ENCODE peak calls at places on chromosomes 11 and 22, in six cellular contexts. V is tibial nerve; X is CD8-positive, alpha-beta T cell; K is ascending aorta; F is left ventricle myocardium inferior; B is PC-3. Q is an unnamed sample. For H3K4me1, the result is how much of the 10 kb centered on the place peaks cover.

GRCh38 chr11:72621008-72621610 is 53.1 kb downstream of the PDE2A start:
- DNase-seq in V (no peak), F (no peak), K (no peak), X (no peak), B (no peak), Q (no peak)

GRCh38 chr22:27445876-27446275 is 355.7 kb downstream of the MN1 start:
- DNase-seq in B (no peak), X (no peak), K (no peak), F (peak), V (no peak), Q (no peak)

GRCh38 chr11:119445356-119445755 is 22.4 kb upstream of the THY1 start:
- DNase-seq in B (no peak), F (no peak), V (no peak), X (no peak), K (no peak), Q (no peak)

GRCh38 chr11:77101043-77101537 is 1.6 kb upstream of the OMP start:
- DNase-seq in B (peak), K (no peak), F (no peak), X (no peak), V (no peak), Q (peak)

GRCh38 chr11:61488651-61489291 is 19.8 kb upstream of the LRRC10B start:
- DNase-seq in F (peak), B (peak), X (no peak), K (no peak), V (peak), Q (no peak)

GRCh38 chr11:441418-442274 is at the start of gene ANO9:
- DNase-seq in K (no peak), V (no peak), B (peak), F (no peak), X (peak), Q (peak)

GRCh38 chr22:31342389-31343125 is 3.6 kb downstream of the PATZ1 start:
- DNase-seq in F (no peak), V (no peak), B (no peak), X (no peak), K (no peak), Q (no peak)

GRCh38 chr22:48520888-48521600 is 1306.6 kb downstream of the BRD1 start:
- DNase-seq in F (no peak), X (no peak), V (no peak), B (no peak), K (no peak), Q (no peak)

GRCh38 chr11:122697636-122698167 is 42.2 kb downstream of the UBASH3B start:
- DNase-seq in B (peak), K (no peak), V (no peak), F (no peak), X (peak), Q (no peak)

GRCh38 chr11:31822604-31823371 is 11.7 kb upstream of the PAX6 start:
- DNase-seq in F (no peak), X (no peak), K (no peak), B (no peak), V (no peak), Q (no peak)

GRCh38 chr11:106156290-106156937 is 79.0 kb downstream of the AASDHPPT start:
- DNase-seq in K (no peak), X (no peak), B (peak), V (no peak), F (no peak), Q (no peak)

GRCh38 chr11:34146866-34147265 is 41.4 kb downstream of the NAT10 start:
- DNase-seq in F (no peak), K (no peak), X (no peak), V (no peak), B (no peak), Q (peak)

GRCh38 chr11:63635762-63636465 is 21.7 kb upstream of the PLAAT3 start:
- DNase-seq in B (peak), X (peak), K (no peak), V (peak), F (peak), Q (no peak)

GRCh38 chr11:72225411-72225951 is 914 bp downstream of the INPPL1 start:
- DNase-seq in V (no peak), K (peak), B (peak), F (no peak), X (peak), Q (peak)

GRCh38 chr22:29269230-29269604 is 1.1 kb downstream of the EWSR1 start:
- DNase-seq in X (no peak), K (no peak), V (no peak), B (no peak), F (no peak), Q (no peak)

GRCh38 chr22:46457502-46458488 is 79.6 kb downstream of the CELSR1 start:
- DNase-seq in F (no peak), X (no peak), V (no peak), K (no peak), B (no peak), Q (no peak)

GRCh38 chr11:15793032-15793996 is 563.0 kb downstream of the SOX6 start:
- DNase-seq in F (no peak), B (peak), V (no peak), X (no peak), K (no peak), Q (no peak)

GRCh38 chr11:128279861-128280260 is 307.5 kb downstream of the ETS1 start:
- DNase-seq in X (no peak), V (no peak), B (peak), F (no peak), K (no peak), Q (no peak)

GRCh38 chr11:11826260-11826659 is 15.5 kb upstream of the USP47 start:
- DNase-seq in V (no peak), K (no peak), F (no peak), B (no peak), X (no peak), Q (no peak)

GRCh38 chr11:86515297-86516094 is 140.8 kb downstream of the CCDC81 start:
- DNase-seq in F (no peak), B (peak), X (no peak), V (no peak), K (no peak), Q (no peak)

GRCh38 chr11:122784325-122785155 is 53.8 kb upstream of the CRTAM start:
- DNase-seq in V (peak), X (no peak), F (no peak), K (peak), B (peak), Q (no peak)

GRCh38 chr11:129224538-129224937 is 32.4 kb upstream of the ARHGAP32 start:
- DNase-seq in F (no peak), V (no peak), K (no peak), X (no peak), B (peak), Q (no peak)

GRCh38 chr11:30333405-30333804 is 10.5 kb downstream of the ARL14EP start:
- DNase-seq in B (peak), V (no peak), F (no peak), K (no peak), X (no peak), Q (no peak)

GRCh38 chr22:43432883-43433415 is 21.1 kb downstream of the MPPED1 start:
- DNase-seq in B (no peak), X (no peak), F (no peak), K (no peak), V (no peak), Q (peak)

GRCh38 chr22:19848298-19849224 is 6.1 kb downstream of the GNB1L start:
- DNase-seq in F (no peak), B (peak), K (no peak), V (no peak), X (no peak), Q (peak)

GRCh38 chr11:102346748-102347525 is at the start of gene BIRC2:
- DNase-seq in F (peak), B (peak), K (peak), V (peak), X (peak), Q (peak)

GRCh38 chr11:79087238-79087956 is 353.4 kb downstream of the TENM4 start:
- DNase-seq in B (peak), V (no peak), K (no peak), F (no peak), X (no peak), Q (no peak)

GRCh38 chr11:123238297-123238696 is 43.2 kb upstream of the CLMP start:
- DNase-seq in K (peak), B (no peak), F (peak), X (no peak), V (peak), Q (no peak)

GRCh38 chr11:92227233-92227593 is 2.6 kb downstream of the FAT3 start:
- DNase-seq in B (no peak), K (no peak), F (no peak), X (no peak), V (no peak), Q (no peak)

GRCh38 chr11:60485987-60486386 is 6.6 kb upstream of the MS4A12 start:
- DNase-seq in K (no peak), F (no peak), X (no peak), B (peak), V (no peak), Q (no peak)

GRCh38 chr22:27252282-27253049 is 549.1 kb downstream of the MN1 start:
- DNase-seq in X (no peak), V (no peak), K (peak), F (peak), B (peak), Q (no peak)

GRCh38 chr11:58647141-58647699 is 24.8 kb downstream of the CNTF start:
- DNase-seq in F (no peak), K (no peak), X (no peak), B (no peak), V (no peak), Q (no peak)

GRCh38 chr22:47174096-47174495 is 411.6 kb downstream of the TBC1D22A start:
- DNase-seq in F (no peak), X (no peak), B (no peak), V (peak), K (peak), Q (peak)

GRCh38 chr11:14384338-14384737 is 25.4 kb upstream of the RRAS2 start:
- DNase-seq in B (no peak), V (no peak), X (no peak), F (no peak), K (no peak), Q (no peak)

GRCh38 chr11:69985654-69986420 is 92.3 kb upstream of the ANO1 start:
- DNase-seq in X (no peak), F (no peak), B (no peak), K (no peak), V (no peak), Q (no peak)
- H3K4me3 ChIP-seq in X (no peak), F (peak), B (peak), K (peak), V (no peak), Q (peak)

DNA sequence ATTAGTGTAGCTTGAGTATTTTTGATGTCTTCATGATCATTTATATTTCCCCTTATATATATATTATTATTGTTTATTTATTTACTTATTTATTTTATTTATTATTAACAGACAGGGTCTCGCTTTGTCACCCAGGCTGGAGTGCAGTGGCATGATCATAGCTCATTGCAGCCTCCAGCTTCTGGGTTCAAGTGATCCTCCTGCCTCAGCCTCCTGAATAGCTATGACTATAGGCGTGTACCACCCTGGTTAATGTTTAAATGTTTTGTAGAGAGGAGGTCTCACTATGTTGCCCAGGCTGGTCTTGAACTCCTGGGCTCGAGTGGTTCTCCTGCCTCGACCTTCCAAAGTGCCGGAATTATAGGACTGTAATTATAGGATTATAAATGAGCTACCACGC is 10.2 kb downstream of the ADM start:
- DNase-seq in V (no peak), K (no peak), F (no peak), X (no peak), B (no peak), Q (no peak)
- H3K4me1 ChIP-seq in V (under half), K (under half), F (under half), X (under half), B (under half), Q (under half)

GRCh38 chr11:65353900-65354264 is 669 bp upstream of the TIGD3 start:
- DNase-seq in X (no peak), F (no peak), B (no peak), K (no peak), V (no peak), Q (no peak)

GRCh38 chr11:65355013-65355775 is 643 bp downstream of the TIGD3 start:
- DNase-seq in X (peak), F (peak), K (no peak), B (peak), V (no peak), Q (peak)

GRCh38 chr11:65356394-65356972 is 1.9 kb downstream of the TIGD3 start:
- DNase-seq in B (no peak), K (no peak), X (no peak), F (peak), V (no peak), Q (no peak)

GRCh38 chr11:65354265-65355012 is at the start of gene TIGD3:
- DNase-seq in F (peak), K (peak), X (peak), B (peak), V (peak), Q (peak)

DNA sequence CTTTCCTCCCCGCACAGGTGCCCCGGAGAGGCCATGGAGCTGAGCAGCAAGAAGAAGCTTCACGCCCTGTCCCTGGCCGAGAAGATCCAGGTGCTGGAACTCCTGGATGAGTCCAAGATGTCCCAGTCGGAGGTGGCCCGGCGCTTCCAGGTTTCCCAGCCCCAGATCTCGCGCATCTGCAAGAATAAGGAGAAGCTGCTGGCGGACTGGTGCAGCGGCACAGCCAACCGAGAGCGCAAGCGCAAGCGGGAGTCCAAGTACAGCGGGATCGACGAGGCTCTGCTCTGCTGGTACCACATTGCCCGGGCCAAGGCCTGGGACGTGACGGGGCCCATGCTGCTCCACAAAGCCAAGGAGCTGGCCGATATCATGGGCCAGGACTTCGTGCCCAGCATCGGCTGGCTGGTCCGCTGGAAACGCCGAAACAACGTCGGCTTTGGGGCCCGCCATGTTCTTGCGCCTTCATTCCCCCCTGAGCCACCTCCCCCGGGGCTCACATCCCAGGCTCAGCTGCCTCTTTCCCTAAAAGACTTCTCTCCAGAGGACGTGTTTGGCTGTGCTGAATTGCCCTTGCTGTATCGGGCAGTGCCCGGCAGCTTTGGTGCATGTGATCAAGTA is 1.3 kb downstream of the TIGD3 start:
- DNase-seq in V (no peak), K (peak), X (no peak), B (no peak), F (peak), Q (peak)
- H3K4me3 ChIP-seq in V (peak), K (peak), X (peak), B (no peak), F (peak), Q (peak)

GRCh38 chr22:37907036-37907954 is 1.2 kb downstream of the MICALL1 start:
- DNase-seq in B (no peak), V (no peak), K (no peak), X (no peak), F (no peak), Q (no peak)
- H3K4me1 ChIP-seq in B (under half), V (half or more), K (under half), X (under half), F (half or more), Q (under half)

GRCh38 chr22:36243996-36244395 is 4.7 kb upstream of the APOL2 start:
- DNase-seq in B (no peak), K (no peak), F (no peak), X (no peak), V (no peak), Q (no peak)
- H3K4me3 ChIP-seq in B (no peak), K (no peak), F (no peak), X (no peak), V (no peak), Q (no peak)

GRCh38 chr11:48033918-48034341 is 53.6 kb downstream of the PTPRJ start:
- DNase-seq in F (no peak), X (no peak), B (no peak), K (no peak), V (no peak), Q (no peak)
- H3K4me1 ChIP-seq in F (under half), X (half or more), B (under half), K (under half), V (half or more), Q (half or more)

DNA sequence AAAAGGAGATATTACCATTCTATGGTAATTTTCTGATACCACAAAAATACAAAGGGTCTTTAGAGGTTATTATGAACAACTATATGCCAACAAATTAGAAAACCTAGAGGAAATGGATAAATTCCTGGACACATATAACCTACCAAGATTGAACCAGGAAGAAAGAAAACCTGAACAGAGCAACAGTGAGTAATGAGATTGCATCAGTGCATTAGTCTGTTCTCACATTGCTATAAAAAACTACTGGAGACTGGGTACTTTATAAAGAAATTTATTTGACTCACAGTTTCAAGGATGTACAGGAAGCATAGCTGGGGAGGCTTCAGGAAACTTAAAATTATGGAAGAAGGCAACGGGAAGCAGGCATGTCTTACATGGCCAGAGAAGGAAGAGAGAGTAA is 70.8 kb upstream of the GNAZ start:
- DNase-seq in B (peak), X (no peak), F (no peak), V (no peak), K (no peak), Q (no peak)
- H3K4me3 ChIP-seq in B (no peak), X (no peak), F (no peak), V (no peak), K (no peak), Q (no peak)

GRCh38 chr22:35353318-35353717 is 27.6 kb upstream of the HMOX1 start:
- DNase-seq in B (no peak), X (no peak), F (peak), V (no peak), K (no peak), Q (peak)
- H3K4me1 ChIP-seq in B (under half), X (under half), F (under half), V (under half), K (under half), Q (under half)

GRCh38 chr22:42271906-42272305 is 1.5 kb upstream of the TCF20 start:
- DNase-seq in K (no peak), V (no peak), F (no peak), X (no peak), B (no peak), Q (no peak)

GRCh38 chr22:42270178-42270511 is 308 bp downstream of the TCF20 start:
- DNase-seq in K (no peak), X (peak), V (no peak), F (no peak), B (peak), Q (no peak)

GRCh38 chr22:42270512-42271190 is at the start of gene TCF20:
- DNase-seq in V (peak), K (peak), F (peak), B (peak), X (peak), Q (peak)

GRCh38 chr22:42272431-42273004 is 2.1 kb upstream of the TCF20 start:
- DNase-seq in X (no peak), K (no peak), F (no peak), B (no peak), V (no peak), Q (no peak)

GRCh38 chr22:42271191-42271813 is 849 bp upstream of the TCF20 start:
- DNase-seq in X (no peak), K (no peak), F (no peak), V (no peak), B (no peak), Q (no peak)
- H3K4me3 ChIP-seq in X (peak), K (peak), F (peak), V (no peak), B (peak), Q (peak)